ENCODE peak calls at places on chromosome 11, in five cellular contexts. V is NCI-H1092 treated with DMSO at 0.1 percent for 48 hours; U is activated CD8-positive, alpha-beta memory T cell treated with anti-CD3 and anti-CD28 coated beads, Interleukin-2, amount 50 U/mL, for 4 hours; S is A549; W is caudate nucleus. R is an unnamed sample.

GRCh38 chr11:65456418-65456817 is 33.8 kb downstream of the NEAT1 start:
- DNase-seq in V (no peak), U (no peak), S (no peak), W (no peak), R (no peak)

GRCh38 chr11:80899381-80899780 is 1458.6 kb upstream of the TENM4 start:
- DNase-seq in V (peak), U (no peak), S (no peak), W (no peak), R (no peak)

GRCh38 chr11:117593065-117593464 is 204.0 kb downstream of the DSCAML1 start:
- DNase-seq in V (no peak), U (no peak), S (no peak), W (no peak), R (no peak)

GRCh38 chr11:1755344-1756023 is 5.1 kb upstream of the IFITM10 start:
- DNase-seq in V (no peak), U (no peak), S (no peak), W (no peak), R (no peak)

GRCh38 chr11:43987384-43988039 is 45.1 kb downstream of the C11orf96 start:
- DNase-seq in V (no peak), U (no peak), S (no peak), W (no peak), R (no peak)

GRCh38 chr11:776459-777287 is 614 bp downstream of the GATD1 start:
- DNase-seq in V (peak), U (no peak), S (no peak), W (no peak), R (peak)

GRCh38 chr11:64793271-64794160 is 9.5 kb downstream of the MAP4K2 start:
- DNase-seq in V (no peak), U (no peak), S (no peak), W (no peak), R (no peak)

GRCh38 chr11:11171854-11172253 is 181.2 kb downstream of the CSNK2A3 start:
- DNase-seq in V (no peak), U (no peak), S (no peak), W (no peak), R (peak)

GRCh38 chr11:37699644-37700043 is 1101.6 kb upstream of the RAG2 start:
- DNase-seq in V (no peak), U (no peak), S (no peak), W (no peak), R (no peak)

GRCh38 chr11:34044664-34045485 is 6.7 kb upstream of the CAPRIN1 start:
- DNase-seq in V (no peak), U (no peak), S (peak), W (no peak), R (peak)

GRCh38 chr11:28887681-28888080 is 779.5 kb downstream of the METTL15 start:
- DNase-seq in V (no peak), U (no peak), S (no peak), W (no peak), R (no peak)

GRCh38 chr11:69525516-69526452 is 44.3 kb downstream of the LINC01488 start:
- DNase-seq in V (no peak), U (no peak), S (no peak), W (no peak), R (no peak)

GRCh38 chr11:64759722-64760719 is at the start of gene PYGM:
- DNase-seq in V (no peak), U (peak), S (no peak), W (no peak), R (no peak)

GRCh38 chr11:62832346-62833234 is at the start of gene TEX54:
- DNase-seq in V (no peak), U (no peak), S (no peak), W (no peak), R (no peak)

GRCh38 chr11:79404325-79404724 is 36.5 kb downstream of the TENM4 start:
- DNase-seq in V (no peak), U (no peak), S (no peak), W (no peak), R (no peak)

GRCh38 chr11:88101881-88102594 is 73.2 kb downstream of the RAB38 start:
- DNase-seq in V (no peak), U (no peak), S (no peak), W (no peak), R (no peak)

GRCh38 chr11:112613051-112613972 is 347.9 kb upstream of the NCAM1 start:
- DNase-seq in V (peak), U (no peak), S (no peak), W (no peak), R (no peak)

GRCh38 chr11:104319396-104319795 is 155.4 kb upstream of the PDGFD start:
- DNase-seq in V (no peak), U (no peak), S (no peak), W (no peak), R (no peak)

GRCh38 chr11:102763440-102763839 is 17.0 kb downstream of the MMP10 start:
- DNase-seq in V (no peak), U (no peak), S (no peak), W (no peak), R (no peak)

GRCh38 chr11:8719260-8720190 is 36.9 kb downstream of the RPL27A start:
- DNase-seq in V (no peak), U (no peak), S (peak), W (no peak), R (no peak)

GRCh38 chr11:8229299-8230177 is 34.1 kb downstream of the LMO1 start:
- DNase-seq in V (peak), U (no peak), S (no peak), W (no peak), R (no peak)

GRCh38 chr11:124807660-124808270 is 7.6 kb upstream of the MSANTD2 start:
- DNase-seq in V (no peak), U (no peak), S (no peak), W (no peak), R (no peak)

GRCh38 chr11:63985812-63986155 is 454 bp upstream of the OTUB1 start:
- DNase-seq in V (no peak), U (peak), S (no peak), W (no peak), R (peak)

R was measured in activated CD4-positive, alpha-beta memory T cell treated with anti-CD3 and anti-CD28 coated beads for 36 hours.